ENCODE peak calls at places on chromosomes 16 and 17, in seven cellular contexts. V is heart left ventricle, Q is H1, L is K562, Z is transverse colon, B is stomach, O is IMR-90. I is an unnamed sample.

GRCh38 chr16:66360624-66361324 is 5.7 kb upstream of the CDH5 start:
- DNase-seq in B (no peak), Q (no peak), L (no peak), V (peak; percentile 75), Z (no peak), O (no peak), I (no peak)

GRCh38 chr16:56909484-56910113 is 22.3 kb upstream of the HERPUD1 start:
- DNase-seq in O (no peak), Q (no peak), V (no peak), Z (no peak), B (no peak), L (no peak), I (no peak)

GRCh38 chr17:49201481-49201927 is 8.9 kb downstream of the GNGT2 start:
- DNase-seq in O (peak; percentile 78), V (no peak), L (no peak), Q (no peak), B (no peak), Z (no peak), I (no peak)

GRCh38 chr16:57341441-57342303 is 16.9 kb upstream of the CCL22 start:
- DNase-seq in Z (peak; percentile 73), B (peak; percentile 77), L (no peak), O (peak; percentile 86), V (no peak), Q (no peak), I (no peak)

GRCh38 chr16:1640261-1640956 is 28.2 kb downstream of the CRAMP1 start:
- DNase-seq in V (no peak), Q (no peak), L (no peak), Z (no peak), O (no peak), B (no peak), I (no peak)

GRCh38 chr16:55494994-55495421 is 13.9 kb upstream of the LPCAT2 start:
- DNase-seq in O (peak; percentile 96), L (no peak), Q (no peak), Z (peak; percentile 45), B (peak; percentile 51), V (no peak), I (peak; percentile 82)

GRCh38 chr17:32388613-32389459 is 38.9 kb downstream of the ZNF207 start:
- DNase-seq in O (no peak), V (no peak), B (no peak), Q (no peak), L (no peak), Z (no peak), I (no peak)

GRCh38 chr17:57892820-57893595 is 43.2 kb upstream of the MRPS23 start:
- DNase-seq in L (no peak), Z (peak; percentile 81), B (peak; percentile 81), V (peak; percentile 87), Q (no peak), O (peak; percentile 98), I (peak; percentile 89)

GRCh38 chr16:16982614-16983013 is 488.1 kb downstream of the XYLT1 start:
- DNase-seq in Z (no peak), O (no peak), B (no peak), V (no peak), Q (no peak), L (no peak), I (no peak)

GRCh38 chr17:30831257-30831656 is 509 bp upstream of the ATAD5 start:
- DNase-seq in B (no peak), L (no peak), Z (no peak), O (peak; percentile 5), Q (no peak), V (no peak), I (no peak)

GRCh38 chr17:40290629-40291296 is 3.1 kb downstream of the CDC6 start:
- DNase-seq in Q (no peak), O (peak; percentile 97), V (no peak), L (no peak), Z (peak; percentile 47), B (peak; percentile 46), I (peak; percentile 85)
- H3K4me3 ChIP-seq in Q (no peak overlapping the region), O (no peak overlapping the region), V (no peak overlapping the region), L (no peak overlapping the region), Z (no peak overlapping the region), B (no peak overlapping the region), I (no peak overlapping the region)

GRCh38 chr17:45262516-45263476 is 902 bp upstream of the SPATA32 start:
- DNase-seq in Z (no peak), V (no peak), Q (no peak), B (no peak), L (no peak), O (peak; percentile 73), I (no peak)

GRCh38 chr17:45260204-45260783 is 1.6 kb downstream of the SPATA32 start:
- DNase-seq in Z (no peak), O (no peak), V (no peak), L (no peak), Q (no peak), B (no peak), I (no peak)

GRCh38 chr17:45263477-45263860 is 1.6 kb upstream of the SPATA32 start:
- DNase-seq in B (no peak), Q (no peak), Z (no peak), V (no peak), L (no peak), O (no peak), I (no peak)

GRCh38 chr17:45264430-45264829 is 2.5 kb upstream of the SPATA32 start:
- DNase-seq in Z (no peak), V (no peak), O (no peak), B (no peak), Q (no peak), L (no peak), I (no peak)

DNA sequence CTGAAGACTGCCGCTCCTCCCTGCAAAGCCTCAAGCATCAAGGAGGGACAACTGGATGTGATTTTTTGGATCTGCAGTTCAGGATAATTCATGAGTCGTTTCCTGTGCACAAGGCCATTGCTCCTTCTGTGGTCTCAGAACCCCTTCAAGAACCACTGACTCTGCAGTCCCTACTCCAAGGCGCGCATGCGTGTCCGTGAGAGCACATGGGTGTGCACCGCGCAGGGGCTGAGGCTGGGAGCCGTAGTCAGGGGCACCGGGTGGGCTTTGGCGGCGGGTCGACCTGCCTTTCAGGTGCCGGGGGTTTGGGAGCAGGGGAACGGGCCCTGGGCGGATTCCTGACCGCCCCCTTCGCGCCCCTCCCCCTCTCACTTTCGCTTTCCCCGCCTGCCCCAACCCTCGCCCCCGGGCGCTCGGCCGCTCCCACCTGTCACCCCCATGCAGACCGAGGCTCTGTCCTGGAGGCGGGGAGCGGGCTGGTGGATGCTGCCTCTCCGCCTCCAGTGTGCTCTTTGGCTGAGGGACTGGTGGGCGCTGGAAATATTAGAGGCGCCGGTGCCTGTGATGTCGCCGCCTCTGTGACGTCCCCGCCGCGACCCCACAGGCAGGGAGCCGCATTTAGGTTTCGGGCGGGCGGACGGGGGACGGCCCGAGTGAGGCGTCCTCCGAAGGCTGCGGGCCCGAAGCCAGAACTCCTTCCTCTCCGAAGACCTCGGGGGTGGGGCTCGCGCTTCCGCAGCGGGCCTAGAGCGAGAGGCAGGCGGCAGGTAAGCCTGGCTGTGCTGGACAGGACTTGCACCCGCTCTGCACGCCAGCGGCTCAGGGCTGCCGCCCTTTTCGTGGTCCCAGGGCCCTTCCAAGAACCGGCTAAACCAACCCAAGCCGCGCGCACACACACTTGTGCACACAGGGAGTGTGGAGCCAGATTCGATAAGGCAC is at the start of gene SPATA32:
- DNase-seq in Q (no peak), Z (peak; percentile 72), B (peak; percentile 73), V (peak; percentile 84), L (no peak), O (peak; percentile 29), I (peak; percentile 75)
- TF ChIP-seq POLR2A in Q (peak; percentile 15), Z (no peak), B (no peak), V (no peak), L (no peak), O (no peak), I (no peak)

DNA sequence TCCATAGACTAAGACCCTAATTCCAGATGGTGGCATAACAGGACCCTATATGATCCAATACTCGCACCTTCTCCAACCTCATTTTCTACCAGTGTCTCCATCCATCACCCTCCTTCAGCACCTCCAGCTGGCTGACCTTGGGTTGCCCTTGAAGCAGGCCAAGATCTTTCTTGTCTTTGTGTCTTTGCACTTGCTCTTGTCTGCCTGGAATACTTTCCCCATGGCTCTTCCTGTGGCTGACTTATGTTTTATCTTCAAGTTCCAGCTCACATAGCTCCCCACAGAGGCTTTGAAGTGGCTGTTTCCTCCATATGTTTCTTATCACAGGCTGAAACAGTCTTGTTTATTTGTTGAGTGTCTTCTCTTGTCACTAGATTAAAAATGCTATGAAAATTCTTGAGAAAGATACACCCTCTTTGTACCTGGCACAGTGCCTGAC is 29.6 kb upstream of the MMD start:
- DNase-seq in Z (no peak), O (peak; percentile 69), Q (no peak), V (no peak), L (peak; percentile 75), B (no peak), I (no peak)
- H3K27ac ChIP-seq in Z (peak overlapping the region; percentile 63), O (peak overlapping the region; percentile 34), Q (no peak overlapping the region), V (no peak overlapping the region), L (peak overlapping the region; percentile 70), B (peak overlapping the region; percentile 54), I (no peak overlapping the region)

DNA sequence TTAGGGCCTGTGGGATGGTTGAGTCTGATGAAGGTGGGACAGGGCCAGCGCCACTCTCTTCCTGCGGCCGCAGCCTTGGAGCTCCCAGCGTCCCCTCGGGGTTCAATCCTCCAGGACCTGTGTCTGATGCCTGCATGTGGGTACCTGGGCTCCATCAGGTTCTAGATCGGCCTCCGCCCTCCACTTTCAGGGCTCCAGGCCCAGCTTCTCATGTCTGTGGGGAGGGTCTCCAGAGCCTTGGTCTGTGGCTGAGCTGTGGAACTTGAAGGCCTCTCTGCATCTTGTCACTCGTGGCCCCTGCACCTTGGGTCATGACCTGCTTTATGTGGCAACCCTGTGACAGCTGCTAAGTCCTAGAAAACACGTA is 89.8 kb upstream of the ZNF750 start:
- DNase-seq in B (no peak), L (no peak), Z (peak; percentile 4), Q (no peak), V (peak; percentile 20), O (no peak), I (no peak)
- H3K4me3 ChIP-seq in B (no peak overlapping the region), L (no peak overlapping the region), Z (no peak overlapping the region), Q (no peak overlapping the region), V (no peak overlapping the region), O (no peak overlapping the region), I (no peak overlapping the region)

GRCh38 chr17:1829579-1830257 is at the start of the genes RPA1 and SMYD4:
- DNase-seq in O (peak; percentile 79), Q (peak; percentile 19), B (peak; percentile 89), Z (peak; percentile 91), V (peak; percentile 94), L (peak; percentile 93), I (peak; percentile 90)
- TF ChIP-seq POLR2A in O (peak; percentile 37), Q (peak; percentile 66), B (no peak), Z (peak; percentile 78), V (peak; percentile 77), L (peak; percentile 69), I (peak; percentile 6)

DNA sequence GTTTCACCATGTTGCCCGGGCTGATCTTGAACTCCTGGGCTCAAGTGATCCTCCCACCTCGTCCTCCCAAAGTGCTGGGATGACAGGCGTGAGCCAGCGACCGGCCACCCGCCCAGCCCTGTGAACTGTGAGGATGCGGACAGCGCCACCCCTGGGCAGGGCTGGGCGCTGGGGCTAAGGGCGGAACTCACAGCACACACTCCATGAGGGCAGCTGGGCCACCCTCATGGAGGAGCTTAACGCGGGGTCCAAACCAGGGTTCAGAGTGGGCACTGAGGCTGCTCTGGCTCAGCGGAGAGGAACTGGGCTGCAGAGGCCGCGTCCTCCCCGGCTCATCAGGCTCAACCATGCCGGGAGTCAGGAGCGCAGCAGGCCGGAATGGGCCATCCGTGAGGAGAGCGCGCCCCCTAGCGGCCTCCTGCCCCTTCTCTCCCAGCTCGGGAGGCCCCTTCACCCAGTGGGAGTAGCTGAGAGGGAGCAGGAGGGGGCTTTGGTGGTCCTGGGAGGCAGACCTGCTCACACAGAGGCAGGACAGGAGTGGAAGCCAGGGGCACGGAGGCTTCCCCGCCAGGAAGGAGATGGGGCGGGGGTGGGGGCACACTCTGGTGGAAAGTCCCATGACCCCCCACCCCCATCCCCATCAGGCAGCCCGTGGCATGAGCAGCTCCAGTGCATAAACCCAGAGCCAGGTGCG is 13.8 kb downstream of the CORO7 start:
- DNase-seq in V (peak; percentile 92), L (peak; percentile 85), Q (no peak), Z (peak; percentile 85), O (peak; percentile 62), B (peak; percentile 87), I (peak; percentile 84)
- H3K27ac ChIP-seq in V (no peak overlapping the region), L (no peak overlapping the region), Q (no peak overlapping the region), Z (no peak overlapping the region), O (no peak overlapping the region), B (no peak overlapping the region), I (no peak overlapping the region)